ENCODE peak calls at places on chromosomes 12 and 14, in eight cellular contexts. B is gastrocnemius medialis; Z is body of pancreas; L is CD8-positive, alpha-beta T cell; Y is MM.1S; I is right atrium auricular region; O is mesendoderm; X is stomach. P is an unnamed sample. For H3K4me1, the result is how much of the 10 kb centered on the place peaks cover.

GRCh38 chr12:122788387-122788786 is 14.0 kb downstream of the CCDC62 start:
- DNase-seq in Y (no peak), L (no peak), O (no peak), X (no peak), I (no peak), Z (no peak), B (no peak), P (no peak)

GRCh38 chr12:102728506-102729242 is 188.4 kb downstream of the PAH start:
- DNase-seq in L (no peak), I (no peak), O (no peak), Z (no peak), Y (peak), B (no peak), X (no peak), P (no peak)

GRCh38 chr12:47927346-47927745 is 22.6 kb upstream of the VDR start:
- DNase-seq in Z (no peak), L (no peak), X (no peak), Y (no peak), B (no peak), O (no peak), I (no peak), P (no peak)

GRCh38 chr12:46179693-46180452 is 89.0 kb downstream of the SLC38A1 start:
- DNase-seq in O (no peak), I (no peak), L (no peak), X (no peak), Z (no peak), Y (no peak), B (no peak), P (no peak)

GRCh38 chr14:55705651-55706340 is 125.8 kb downstream of the KTN1 start:
- DNase-seq in B (no peak), I (no peak), O (no peak), Z (peak), Y (no peak), L (no peak), X (peak), P (no peak)

GRCh38 chr14:68897559-68898160 is 81.4 kb downstream of the ACTN1 start:
- DNase-seq in L (no peak), O (no peak), Y (peak), Z (no peak), I (no peak), X (no peak), B (no peak), P (no peak)

GRCh38 chr14:87998414-87998813 is 5.4 kb upstream of the GALC start:
- DNase-seq in B (no peak), I (no peak), Z (no peak), L (no peak), Y (no peak), O (peak), X (no peak), P (no peak)

GRCh38 chr12:68882251-68882964 is 50.6 kb downstream of the CPM start:
- DNase-seq in X (no peak), B (no peak), I (no peak), Y (no peak), L (no peak), Z (no peak), O (no peak), P (no peak)

GRCh38 chr14:24232645-24233537 is at the start of gene GMPR2:
- DNase-seq in B (peak), Y (no peak), O (no peak), Z (no peak), L (no peak), I (no peak), X (no peak), P (peak)

DNA sequence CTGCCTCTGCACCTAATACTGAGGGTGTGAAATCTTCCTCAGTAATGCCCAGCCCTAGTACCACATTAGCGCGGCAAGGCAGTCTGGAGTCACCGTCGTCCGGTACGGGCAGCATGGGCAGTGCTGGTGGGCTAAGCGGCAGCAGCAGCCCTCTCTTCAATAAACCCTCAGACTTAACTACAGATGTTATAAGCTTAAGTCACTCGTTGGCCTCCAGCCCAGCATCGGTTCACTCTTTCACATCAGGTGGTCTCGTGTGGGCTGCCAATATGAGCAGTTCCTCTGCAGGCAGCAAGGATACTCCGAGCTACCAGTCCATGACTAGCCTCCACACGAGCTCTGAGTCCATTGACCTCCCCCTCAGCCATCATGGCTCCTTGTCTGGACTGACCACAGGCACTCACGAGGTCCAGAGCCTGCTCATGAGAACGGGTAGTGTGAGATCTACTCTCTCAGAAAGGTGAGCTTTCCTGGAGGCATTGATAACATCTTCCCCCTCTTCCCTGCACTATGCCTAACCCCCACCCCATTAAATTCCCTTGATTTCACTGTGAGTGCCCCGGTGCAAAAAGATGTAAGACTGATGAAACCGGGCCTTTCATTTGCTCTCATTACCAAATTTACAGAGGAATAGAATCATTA is 291.4 kb downstream of the NAV3 start:
- DNase-seq in B (no peak), Z (no peak), I (no peak), X (no peak), L (no peak), Y (no peak), O (no peak), P (no peak)
- H3K4me1 ChIP-seq in B (under half), Z (under half), I (under half), X (under half), L (under half), Y (under half), O (under half), P (under half)

DNA sequence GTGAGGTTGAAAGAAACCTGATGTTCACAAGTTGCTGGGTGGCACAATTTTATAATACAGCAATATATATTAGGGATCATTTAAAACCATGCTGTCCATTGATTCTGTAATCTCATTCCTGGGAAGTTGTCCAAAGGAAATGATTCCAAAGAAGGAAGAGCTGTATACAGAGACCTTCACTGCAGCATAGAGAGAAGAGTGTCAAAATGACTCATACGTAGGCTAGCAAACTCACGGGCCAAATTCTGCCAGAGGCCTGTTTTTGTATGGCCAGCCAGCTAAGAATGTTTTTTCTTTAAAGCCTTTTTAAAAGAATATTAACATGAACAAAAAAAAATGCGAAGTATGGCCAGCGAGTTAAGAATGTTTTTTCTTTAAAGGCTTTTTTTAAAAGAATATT is 69.3 kb upstream of the MED13L start:
- DNase-seq in I (no peak), L (no peak), O (no peak), Y (no peak), B (no peak), Z (peak), X (no peak), P (no peak)
- H3K4me3 ChIP-seq in I (no peak), L (no peak), O (no peak), Y (no peak), B (no peak), Z (no peak), X (no peak), P (no peak)

DNA sequence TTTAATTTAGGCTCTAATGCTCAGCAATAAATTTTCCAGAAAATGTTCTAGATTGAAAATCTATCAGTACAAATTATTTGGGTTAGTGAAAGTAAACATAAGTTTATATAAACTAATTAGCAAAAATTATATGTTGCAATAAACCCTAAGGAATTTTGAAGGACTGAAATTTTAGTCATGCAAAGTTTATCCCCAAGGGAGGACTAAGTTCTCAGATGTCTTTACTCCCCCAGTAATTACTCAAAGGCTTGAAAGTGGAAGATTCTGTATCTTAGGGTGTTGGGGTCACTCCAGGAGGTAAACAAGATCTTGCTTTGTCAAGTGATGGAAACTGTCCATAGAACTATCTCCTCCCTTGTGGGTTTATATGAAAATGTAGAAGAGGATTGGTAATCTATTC is 183.7 kb downstream of the AKAP6 start:
- DNase-seq in B (no peak), I (no peak), Y (no peak), Z (no peak), O (no peak), L (no peak), X (no peak), P (no peak)
- H3K4me1 ChIP-seq in B (half or more), I (under half), Y (under half), Z (under half), O (under half), L (under half), X (under half), P (under half)

DNA sequence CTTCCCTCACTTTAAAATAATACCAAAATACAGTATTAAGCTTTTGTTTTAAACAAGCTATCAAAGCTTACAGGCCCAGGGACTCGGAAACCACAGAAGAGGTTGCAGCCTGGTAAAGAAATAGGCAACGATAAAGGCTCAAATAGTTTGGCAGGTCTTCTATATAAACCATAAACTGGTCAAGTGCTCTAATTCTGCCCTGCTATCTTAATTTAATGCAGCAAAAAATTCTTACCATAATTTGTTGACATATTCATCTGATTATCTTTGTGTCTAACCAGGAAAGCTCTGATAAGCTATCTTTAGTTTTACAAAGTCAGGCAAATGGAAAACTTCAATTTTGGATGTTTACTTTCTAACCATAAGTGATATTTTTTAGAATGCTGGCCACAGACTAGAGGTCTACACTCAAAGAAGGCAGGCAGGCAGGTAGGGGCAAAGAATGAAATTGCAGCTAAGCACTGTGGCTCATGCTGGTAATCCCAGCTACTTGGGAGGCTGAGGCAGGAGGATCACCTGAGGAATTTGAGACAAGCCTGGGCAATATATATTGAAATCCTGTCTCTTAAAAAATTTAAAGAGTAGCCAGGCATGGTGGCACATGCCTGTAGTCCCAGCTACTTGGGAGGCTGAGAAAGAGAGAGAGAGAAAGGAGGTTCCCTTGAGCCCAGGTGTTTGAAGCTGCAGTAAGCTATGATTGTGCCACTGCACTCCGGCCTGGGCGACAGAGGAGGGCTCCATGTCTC is 57.6 kb downstream of the ATF7 start:
- DNase-seq in B (no peak), L (no peak), Y (no peak), X (no peak), I (no peak), Z (no peak), O (no peak), P (no peak)
- H3K4me3 ChIP-seq in B (no peak), L (no peak), Y (no peak), X (no peak), I (no peak), Z (no peak), O (no peak), P (no peak)

GRCh38 chr12:59079029-59079428 is 158.7 kb upstream of the LRIG3 start:
- DNase-seq in Y (no peak), X (no peak), O (no peak), L (no peak), I (no peak), Z (no peak), B (no peak), P (no peak)

GRCh38 chr12:59078027-59078426 is 157.7 kb upstream of the LRIG3 start:
- DNase-seq in Z (no peak), L (no peak), X (no peak), Y (no peak), B (no peak), I (no peak), O (no peak), P (no peak)

GRCh38 chr12:59076611-59077010 is 156.3 kb upstream of the LRIG3 start:
- DNase-seq in Z (no peak), I (no peak), Y (no peak), X (no peak), O (no peak), L (no peak), B (no peak), P (no peak)

GRCh38 chr12:59075968-59076367 is 155.7 kb upstream of the LRIG3 start:
- DNase-seq in L (no peak), Y (no peak), X (no peak), O (peak), I (no peak), B (no peak), Z (no peak), P (no peak)

GRCh38 chr12:59077153-59077930 is 157.0 kb upstream of the LRIG3 start:
- DNase-seq in X (peak), Z (peak), L (no peak), B (no peak), I (no peak), Y (no peak), O (peak), P (no peak)
- H3K4me1 ChIP-seq in X (under half), Z (under half), L (under half), B (under half), I (under half), Y (under half), O (under half), P (under half)

GRCh38 chr14:79278286-79278797 is 933.0 kb downstream of the DIO2 start:
- DNase-seq in L (no peak), Z (peak), B (no peak), I (no peak), O (no peak), X (no peak), Y (no peak), P (no peak)
- H3K4me3 ChIP-seq in L (no peak), Z (peak), B (peak), I (peak), O (peak), X (peak), Y (peak), P (peak)

GRCh38 chr12:9118161-9118560 is 2.4 kb upstream of the A2M start:
- DNase-seq in X (no peak), B (peak), Z (no peak), L (no peak), Y (peak), O (no peak), I (no peak), P (no peak)
- H3K4me1 ChIP-seq in X (half or more), B (under half), Z (under half), L (under half), Y (under half), O (under half), I (under half), P (under half)

GRCh38 chr14:58331111-58331510 is 32.8 kb downstream of the ARID4A start:
- DNase-seq in B (peak), Y (peak), I (peak), L (peak), X (peak), Z (peak), O (peak), P (peak)
- H3K4me3 ChIP-seq in B (no peak), Y (no peak), I (no peak), L (no peak), X (peak), Z (no peak), O (no peak), P (no peak)

P was measured in iPS DF 6.9.